ENCODE peak calls at places on chromosomes 5 and 9, in nine cellular contexts. One of them, this sample, is unnamed.

GRCh38 chr9:479316-479715 is 264.7 kb downstream of the DOCK8 start:
- DNase-seq in PC-3: peak
- DNase-seq in coronary artery: no peak
- DNase-seq in pancreas: no peak
- DNase-seq in A549: no peak
- DNase-seq in CD8-positive, alpha-beta T cell: no peak
- DNase-seq in MM.1S: no peak
- DNase-seq in GM12864: no peak
- DNase-seq in HL-60: no peak
- DNase-seq in this sample: no peak

GRCh38 chr5:35856186-35857003 is at the start of gene IL7R:
- DNase-seq in MM.1S: no peak
- DNase-seq in coronary artery: no peak
- DNase-seq in GM12864: no peak
- DNase-seq in A549: no peak
- DNase-seq in pancreas: no peak
- DNase-seq in PC-3: peak
- DNase-seq in CD8-positive, alpha-beta T cell: no peak
- DNase-seq in HL-60: peak
- DNase-seq in this sample: no peak

GRCh38 chr5:7850533-7851239 is at the start of gene CFAP90:
- DNase-seq in MM.1S: no peak
- DNase-seq in HL-60: no peak
- DNase-seq in A549: peak
- DNase-seq in PC-3: peak
- DNase-seq in coronary artery: no peak
- DNase-seq in CD8-positive, alpha-beta T cell: peak
- DNase-seq in pancreas: peak
- DNase-seq in GM12864: no peak
- DNase-seq in this sample: peak

GRCh38 chr5:127602896-127603470 is 45.9 kb upstream of the CTXN3 start:
- DNase-seq in coronary artery: no peak
- DNase-seq in PC-3: no peak
- DNase-seq in HL-60: no peak
- DNase-seq in MM.1S: no peak
- DNase-seq in pancreas: no peak
- DNase-seq in A549: no peak
- DNase-seq in GM12864: no peak
- DNase-seq in CD8-positive, alpha-beta T cell: no peak
- DNase-seq in this sample: no peak

GRCh38 chr5:173496129-173496882 is 120.1 kb downstream of the BOD1 start:
- DNase-seq in MM.1S: no peak
- DNase-seq in GM12864: no peak
- DNase-seq in coronary artery: no peak
- DNase-seq in PC-3: no peak
- DNase-seq in CD8-positive, alpha-beta T cell: no peak
- DNase-seq in HL-60: no peak
- DNase-seq in A549: no peak
- DNase-seq in pancreas: peak
- DNase-seq in this sample: no peak

GRCh38 chr5:153476767-153477166 is 13.7 kb upstream of the GRIA1 start:
- DNase-seq in CD8-positive, alpha-beta T cell: no peak
- DNase-seq in coronary artery: no peak
- DNase-seq in A549: peak
- DNase-seq in MM.1S: no peak
- DNase-seq in PC-3: peak
- DNase-seq in pancreas: no peak
- DNase-seq in HL-60: no peak
- DNase-seq in GM12864: no peak
- DNase-seq in this sample: no peak

GRCh38 chr5:61334224-61335196 is 2.5 kb downstream of the ZSWIM6 start:
- DNase-seq in CD8-positive, alpha-beta T cell: no peak
- DNase-seq in coronary artery: no peak
- DNase-seq in A549: no peak
- DNase-seq in pancreas: no peak
- DNase-seq in MM.1S: no peak
- DNase-seq in PC-3: peak
- DNase-seq in HL-60: no peak
- DNase-seq in GM12864: no peak
- DNase-seq in this sample: no peak

GRCh38 chr5:174724484-174725260 is at the start of gene MSX2:
- DNase-seq in GM12864: no peak
- DNase-seq in pancreas: peak
- DNase-seq in PC-3: peak
- DNase-seq in A549: peak
- DNase-seq in coronary artery: peak
- DNase-seq in HL-60: no peak
- DNase-seq in CD8-positive, alpha-beta T cell: no peak
- DNase-seq in MM.1S: no peak
- DNase-seq in this sample: no peak

GRCh38 chr5:143316844-143317631 is 86.4 kb downstream of the NR3C1 start:
- DNase-seq in pancreas: no peak
- DNase-seq in A549: no peak
- DNase-seq in GM12864: no peak
- DNase-seq in coronary artery: no peak
- DNase-seq in PC-3: peak
- DNase-seq in HL-60: no peak
- DNase-seq in CD8-positive, alpha-beta T cell: no peak
- DNase-seq in MM.1S: no peak
- DNase-seq in this sample: no peak

GRCh38 chr5:126597156-126597555 is 2.1 kb upstream of the ALDH7A1 start:
- DNase-seq in HL-60: no peak
- DNase-seq in CD8-positive, alpha-beta T cell: no peak
- DNase-seq in PC-3: peak
- DNase-seq in GM12864: no peak
- DNase-seq in MM.1S: no peak
- DNase-seq in coronary artery: no peak
- DNase-seq in A549: peak
- DNase-seq in pancreas: no peak
- DNase-seq in this sample: no peak

GRCh38 chr5:38556599-38557308 is at the start of gene LIFR:
- DNase-seq in MM.1S: peak
- DNase-seq in A549: peak
- DNase-seq in CD8-positive, alpha-beta T cell: peak
- DNase-seq in PC-3: peak
- DNase-seq in pancreas: peak
- DNase-seq in coronary artery: peak
- DNase-seq in GM12864: no peak
- DNase-seq in HL-60: peak
- DNase-seq in this sample: peak

GRCh38 chr5:112183103-112183634 is 235.9 kb downstream of the EPB41L4A start:
- DNase-seq in HL-60: no peak
- DNase-seq in coronary artery: no peak
- DNase-seq in GM12864: no peak
- DNase-seq in MM.1S: no peak
- DNase-seq in CD8-positive, alpha-beta T cell: no peak
- DNase-seq in A549: peak
- DNase-seq in pancreas: no peak
- DNase-seq in PC-3: peak
- DNase-seq in this sample: no peak

GRCh38 chr5:76209297-76209696 is 126.1 kb downstream of the SV2C start:
- DNase-seq in GM12864: no peak
- DNase-seq in coronary artery: no peak
- DNase-seq in HL-60: no peak
- DNase-seq in PC-3: peak
- DNase-seq in pancreas: no peak
- DNase-seq in MM.1S: no peak
- DNase-seq in CD8-positive, alpha-beta T cell: no peak
- DNase-seq in A549: peak
- DNase-seq in this sample: no peak

GRCh38 chr5:159310492-159310891 is 19.8 kb downstream of the IL12B start:
- DNase-seq in PC-3: peak
- DNase-seq in HL-60: no peak
- DNase-seq in MM.1S: peak
- DNase-seq in coronary artery: no peak
- DNase-seq in GM12864: no peak
- DNase-seq in pancreas: no peak
- DNase-seq in CD8-positive, alpha-beta T cell: peak
- DNase-seq in A549: no peak
- DNase-seq in this sample: peak

GRCh38 chr9:130780865-130781504 is 54.1 kb upstream of the ABL1 start:
- DNase-seq in MM.1S: no peak
- DNase-seq in HL-60: no peak
- DNase-seq in GM12864: no peak
- DNase-seq in PC-3: no peak
- DNase-seq in coronary artery: peak
- DNase-seq in pancreas: no peak
- DNase-seq in A549: peak
- DNase-seq in CD8-positive, alpha-beta T cell: no peak
- DNase-seq in this sample: peak

GRCh38 chr5:95924720-95925119 is 36.9 kb downstream of the ELL2 start:
- DNase-seq in CD8-positive, alpha-beta T cell: no peak
- DNase-seq in MM.1S: peak
- DNase-seq in coronary artery: no peak
- DNase-seq in PC-3: no peak
- DNase-seq in HL-60: peak
- DNase-seq in A549: peak
- DNase-seq in pancreas: peak
- DNase-seq in GM12864: peak
- DNase-seq in this sample: no peak

GRCh38 chr9:120729796-120730195 is 15.5 kb upstream of the MEGF9 start:
- DNase-seq in pancreas: no peak
- DNase-seq in CD8-positive, alpha-beta T cell: no peak
- DNase-seq in A549: peak
- DNase-seq in HL-60: peak
- DNase-seq in GM12864: no peak
- DNase-seq in MM.1S: no peak
- DNase-seq in coronary artery: no peak
- DNase-seq in PC-3: peak
- DNase-seq in this sample: no peak

GRCh38 chr5:177310332-177310731 is 1.4 kb downstream of the MXD3 start:
- DNase-seq in pancreas: peak
- DNase-seq in CD8-positive, alpha-beta T cell: no peak
- DNase-seq in coronary artery: no peak
- DNase-seq in PC-3: no peak
- DNase-seq in HL-60: no peak
- DNase-seq in GM12864: no peak
- DNase-seq in MM.1S: no peak
- DNase-seq in A549: no peak
- DNase-seq in this sample: no peak
- H3K4me3 ChIP-seq in pancreas: no peak
- H3K4me3 ChIP-seq in CD8-positive, alpha-beta T cell: no peak
- H3K4me3 ChIP-seq in coronary artery: no peak
- H3K4me3 ChIP-seq in PC-3: peak
- H3K4me3 ChIP-seq in HL-60: peak
- H3K4me3 ChIP-seq in GM12864: peak
- H3K4me3 ChIP-seq in MM.1S: peak
- H3K4me3 ChIP-seq in A549: no peak
- H3K4me3 ChIP-seq in this sample: no peak

GRCh38 chr9:89602978-89603628 is 1.7 kb upstream of the GADD45G start:
- DNase-seq in CD8-positive, alpha-beta T cell: peak
- DNase-seq in PC-3: peak
- DNase-seq in coronary artery: peak
- DNase-seq in pancreas: peak
- DNase-seq in A549: peak
- DNase-seq in HL-60: peak
- DNase-seq in MM.1S: peak
- DNase-seq in GM12864: peak
- DNase-seq in this sample: peak
- H3K4me3 ChIP-seq in CD8-positive, alpha-beta T cell: peak
- H3K4me3 ChIP-seq in PC-3: peak
- H3K4me3 ChIP-seq in coronary artery: peak
- H3K4me3 ChIP-seq in pancreas: no peak
- H3K4me3 ChIP-seq in A549: peak
- H3K4me3 ChIP-seq in HL-60: no peak
- H3K4me3 ChIP-seq in MM.1S: peak
- H3K4me3 ChIP-seq in GM12864: no peak
- H3K4me3 ChIP-seq in this sample: peak

DNA sequence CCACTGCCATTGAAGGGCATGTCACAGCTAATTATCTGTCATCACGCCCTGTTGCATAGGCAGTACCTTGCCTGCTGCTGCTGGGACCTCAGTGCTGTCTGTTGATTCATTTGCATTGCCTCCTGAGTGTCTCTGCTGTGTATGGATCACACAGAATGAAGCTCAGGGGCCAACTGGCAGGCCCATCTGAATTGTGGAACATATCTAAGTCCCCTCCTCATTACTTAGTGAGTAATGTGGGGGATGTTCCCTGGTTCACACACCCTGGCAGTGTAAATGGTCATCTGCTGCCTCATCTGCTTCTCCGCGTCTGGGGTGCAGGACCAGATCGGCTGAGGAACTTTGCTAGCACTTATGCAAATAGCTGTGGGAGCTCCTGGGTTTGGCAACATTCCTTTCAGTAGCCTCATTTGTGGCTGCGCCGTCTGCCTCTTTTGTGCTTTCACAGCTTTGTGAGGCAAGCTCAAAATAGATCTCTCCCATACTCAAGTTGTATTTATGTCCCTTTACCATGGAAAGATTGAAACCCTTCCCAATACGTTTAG is 25.4 kb downstream of the TYRP1 start:
- DNase-seq in MM.1S: peak
- DNase-seq in HL-60: no peak
- DNase-seq in A549: no peak
- DNase-seq in PC-3: peak
- DNase-seq in CD8-positive, alpha-beta T cell: no peak
- DNase-seq in coronary artery: no peak
- DNase-seq in pancreas: no peak
- DNase-seq in GM12864: no peak
- DNase-seq in this sample: no peak
- H3K4me3 ChIP-seq in MM.1S: peak
- H3K4me3 ChIP-seq in HL-60: no peak
- H3K4me3 ChIP-seq in A549: no peak
- H3K4me3 ChIP-seq in PC-3: no peak
- H3K4me3 ChIP-seq in CD8-positive, alpha-beta T cell: no peak
- H3K4me3 ChIP-seq in coronary artery: no peak
- H3K4me3 ChIP-seq in pancreas: no peak
- H3K4me3 ChIP-seq in GM12864: no peak
- H3K4me3 ChIP-seq in this sample: no peak

DNA sequence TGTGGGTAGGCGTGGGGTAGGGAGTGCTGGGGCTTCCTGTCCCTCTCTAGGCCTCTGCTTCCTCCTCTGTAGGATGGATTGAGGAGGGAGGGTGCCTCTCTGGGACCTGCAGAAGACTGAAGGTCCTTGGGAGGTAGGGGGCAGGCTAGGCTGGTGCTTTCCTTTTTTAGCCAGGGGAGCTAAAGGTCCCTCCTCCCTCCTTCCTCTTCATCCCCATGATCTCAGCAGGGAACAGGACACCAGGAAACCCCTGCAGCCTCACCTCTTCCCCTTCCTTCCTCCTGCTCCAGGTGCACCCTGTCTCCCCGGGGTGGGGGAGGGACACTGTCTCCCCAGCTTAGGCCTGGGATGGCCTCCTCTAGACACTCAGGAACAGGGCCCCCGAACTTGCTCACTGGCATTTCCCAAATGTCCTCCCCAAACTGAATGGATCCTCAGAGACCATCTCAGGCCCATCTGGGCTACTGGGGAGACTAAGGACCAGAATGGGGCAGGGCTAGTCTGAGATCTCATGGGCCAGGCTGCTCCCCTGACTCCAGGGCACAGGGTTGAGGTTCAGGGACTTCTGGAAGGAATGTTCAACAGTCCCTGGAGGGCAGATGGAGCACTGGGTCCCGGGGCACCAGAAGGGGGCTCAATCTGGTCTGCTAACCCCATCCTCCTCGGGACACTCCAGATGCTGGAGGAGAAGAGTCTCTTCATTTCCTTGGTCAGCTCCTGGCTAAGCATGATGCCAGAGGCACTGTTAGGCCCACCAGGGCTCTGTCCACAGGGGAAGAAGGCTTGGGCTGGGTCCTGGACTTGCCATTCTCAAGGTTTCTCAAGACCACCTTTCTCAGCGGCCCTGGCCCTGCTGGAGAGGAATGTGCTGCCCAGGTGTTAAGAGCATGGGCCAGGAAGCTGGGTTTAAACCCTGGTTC is 8.2 kb downstream of the SH2D3C start:
- DNase-seq in coronary artery: no peak
- DNase-seq in GM12864: no peak
- DNase-seq in MM.1S: no peak
- DNase-seq in CD8-positive, alpha-beta T cell: no peak
- DNase-seq in HL-60: peak
- DNase-seq in PC-3: no peak
- DNase-seq in A549: no peak
- DNase-seq in pancreas: no peak
- DNase-seq in this sample: no peak
- H3K4me3 ChIP-seq in coronary artery: peak
- H3K4me3 ChIP-seq in GM12864: peak
- H3K4me3 ChIP-seq in MM.1S: peak
- H3K4me3 ChIP-seq in CD8-positive, alpha-beta T cell: peak
- H3K4me3 ChIP-seq in HL-60: peak
- H3K4me3 ChIP-seq in PC-3: peak
- H3K4me3 ChIP-seq in A549: no peak
- H3K4me3 ChIP-seq in pancreas: no peak
- H3K4me3 ChIP-seq in this sample: peak

This sample was measured in Peyer's patch.